ENCODE peak calls at places on chromosomes 5 and 9, in nine cellular contexts. F is activated CD4-positive, alpha-beta T cell treated with anti-CD3 and anti-CD28 coated beads, Interleukin-2, amount 50 U/mL, for 1 hour; Z is activated CD8-positive, alpha-beta memory T cell treated with anti-CD3 and anti-CD28 coated beads, Interleukin-2, amount 50 U/mL, for 4 hours; N is heart left ventricle; Y is lower lobe of right lung; S is A549; V is T-helper 1 cell; R is anterior cingulate cortex; X is AG04450. B is an unnamed sample.

GRCh38 chr5:94830520-94830919 is 212.1 kb downstream of the SLF1 start:
- DNase-seq in F (no peak), Z (no peak), N (no peak), Y (no peak), S (no peak), V (no peak), R (no peak), X (no peak), B (no peak)

GRCh38 chr9:23636199-23636598 is 189.8 kb downstream of the ELAVL2 start:
- DNase-seq in F (no peak), Z (no peak), N (no peak), Y (no peak), S (no peak), V (no peak), R (no peak), X (no peak), B (no peak)

GRCh38 chr5:31361234-31361633 is 167.7 kb downstream of the CDH6 start:
- DNase-seq in F (no peak), Z (no peak), N (no peak), Y (no peak), S (no peak), V (no peak), R (no peak), X (no peak), B (no peak)

GRCh38 chr9:116501871-116502270 is 185.2 kb upstream of the TRIM32 start:
- DNase-seq in F (no peak), Z (no peak), N (no peak), Y (no peak), S (peak; percentile 48), V (no peak), R (no peak), X (no peak), B (no peak)

GRCh38 chr9:110320651-110321050 is 17.0 kb downstream of the TXNDC8 start:
- DNase-seq in F (no peak), Z (no peak), N (no peak), Y (no peak), S (no peak), V (no peak), R (no peak), X (no peak), B (no peak)

GRCh38 chr9:125233678-125234077 is 7.5 kb downstream of the HSPA5 start:
- DNase-seq in F (no peak), Z (no peak), N (no peak), Y (no peak), S (peak; percentile 40), V (no peak), R (no peak), X (peak; percentile 96), B (no peak)

GRCh38 chr5:21802869-21803490 is 1050.2 kb downstream of the CDH12 start:
- DNase-seq in F (no peak), Z (no peak), N (no peak), Y (no peak), S (peak; percentile 3), V (no peak), R (no peak), X (no peak), B (peak; percentile 27)

GRCh38 chr9:32526042-32526706 is at the start of gene RIGI:
- DNase-seq in F (peak; percentile 76), Z (peak; percentile 80), N (peak; percentile 93), Y (peak; percentile 96), S (peak; percentile 64), V (peak; percentile 80), R (peak; percentile 82), X (peak; percentile 82), B (peak; percentile 96)

GRCh38 chr5:42531611-42532010 is 108.4 kb downstream of the GHR start:
- DNase-seq in F (no peak), Z (no peak), N (no peak), Y (no peak), S (no peak), V (no peak), R (no peak), X (no peak), B (no peak)

GRCh38 chr5:136036293-136036911 is 7.6 kb downstream of the TGFBI start:
- DNase-seq in F (no peak), Z (no peak), N (no peak), Y (no peak), S (no peak), V (no peak), R (no peak), X (no peak), B (peak; percentile 61)

GRCh38 chr9:115164511-115164974 is 46.6 kb upstream of the TNC start:
- DNase-seq in F (no peak), Z (no peak), N (no peak), Y (no peak), S (no peak), V (no peak), R (peak; percentile 48), X (no peak), B (no peak)

GRCh38 chr5:96220610-96221390 is 212.2 kb downstream of the PCSK1 start:
- DNase-seq in F (no peak), Z (no peak), N (no peak), Y (no peak), S (no peak), V (no peak), R (no peak), X (no peak), B (no peak)

GRCh38 chr5:168039485-168040005 is 251.9 kb upstream of the WWC1 start:
- DNase-seq in F (no peak), Z (no peak), N (no peak), Y (no peak), S (no peak), V (no peak), R (no peak), X (no peak), B (no peak)

GRCh38 chr9:6757988-6758417 is 230 bp downstream of the KDM4C start:
- DNase-seq in F (no peak), Z (no peak), N (no peak), Y (no peak), S (no peak), V (peak; percentile 98), R (no peak), X (no peak), B (no peak)

GRCh38 chr9:128084746-128085145 is 16.7 kb downstream of the SLC25A25 start:
- DNase-seq in F (no peak), Z (no peak), N (no peak), Y (no peak), S (no peak), V (no peak), R (no peak), X (no peak), B (no peak)

GRCh38 chr5:73312146-73312871 is 136.3 kb downstream of the FOXD1 start:
- DNase-seq in F (peak; percentile 7), Z (no peak), N (no peak), Y (no peak), S (no peak), V (no peak), R (no peak), X (peak; percentile 89), B (no peak)

GRCh38 chr5:135834639-135835529 is at the start of gene SLC25A48:
- DNase-seq in F (no peak), Z (no peak), N (no peak), Y (no peak), S (peak; percentile 87), V (no peak), R (peak; percentile 56), X (no peak), B (peak; percentile 11)

GRCh38 chr5:178189433-178189832 is 2.3 kb upstream of the GMCL2 start:
- DNase-seq in F (no peak), Z (no peak), N (no peak), Y (no peak), S (no peak), V (no peak), R (no peak), X (no peak), B (no peak)

GRCh38 chr9:38023661-38024035 is 45.4 kb downstream of the SHB start:
- DNase-seq in F (no peak), Z (no peak), N (no peak), Y (no peak), S (no peak), V (no peak), R (no peak), X (no peak), B (no peak)

GRCh38 chr5:123209163-123210013 is 120.3 kb downstream of the PRDM6 start:
- DNase-seq in F (no peak), Z (no peak), N (no peak), Y (no peak), S (peak; percentile 52), V (no peak), R (no peak), X (peak; percentile 79), B (no peak)

GRCh38 chr9:87859137-87859536 is 23.5 kb upstream of the SPATA31E1 start:
- DNase-seq in F (no peak), Z (no peak), N (no peak), Y (no peak), S (no peak), V (no peak), R (no peak), X (no peak), B (no peak)

GRCh38 chr9:90070056-90070455 is 465.2 kb downstream of the GADD45G start:
- DNase-seq in F (no peak), Z (no peak), N (no peak), Y (no peak), S (no peak), V (no peak), R (no peak), X (no peak), B (no peak)

GRCh38 chr5:10632110-10632903 is 68.4 kb downstream of the ANKRD33B start:
- DNase-seq in F (no peak), Z (no peak), N (no peak), Y (no peak), S (no peak), V (no peak), R (no peak), X (no peak), B (no peak)

GRCh38 chr9:98977246-98977681 is 33.6 kb downstream of the COL15A1 start:
- DNase-seq in F (no peak), Z (no peak), N (peak; percentile 83), Y (no peak), S (no peak), V (no peak), R (no peak), X (no peak), B (no peak)

GRCh38 chr5:56148453-56148971 is 84.6 kb downstream of the ANKRD55 start:
- DNase-seq in F (peak; percentile 49), Z (no peak), N (no peak), Y (no peak), S (no peak), V (peak; percentile 16), R (no peak), X (no peak), B (peak; percentile 64)

GRCh38 chr5:1423901-1424603 is 21.2 kb downstream of the SLC6A3 start:
- DNase-seq in F (no peak), Z (no peak), N (peak; percentile 43), Y (peak; percentile 28), S (no peak), V (no peak), R (no peak), X (no peak), B (no peak)

GRCh38 chr5:87582149-87582548 is 169.4 kb upstream of the CCNH start:
- DNase-seq in F (no peak), Z (no peak), N (no peak), Y (no peak), S (no peak), V (no peak), R (no peak), X (no peak), B (no peak)

GRCh38 chr9:122248448-122248865 is 16.2 kb downstream of the RBM18 start:
- DNase-seq in F (no peak), Z (no peak), N (no peak), Y (no peak), S (no peak), V (no peak), R (no peak), X (no peak), B (no peak)

GRCh38 chr9:105887679-105888078 is 193.3 kb downstream of the TMEM38B start:
- DNase-seq in F (no peak), Z (no peak), N (no peak), Y (no peak), S (no peak), V (no peak), R (no peak), X (no peak), B (no peak)

GRCh38 chr5:90399251-90399650 is 10.3 kb downstream of the CETN3 start:
- DNase-seq in F (no peak), Z (no peak), N (no peak), Y (no peak), S (no peak), V (no peak), R (no peak), X (no peak), B (no peak)

GRCh38 chr9:78294290-78295176 is 2.4 kb upstream of the PSAT1 start:
- DNase-seq in F (no peak), Z (no peak), N (no peak), Y (no peak), S (no peak), V (no peak), R (no peak), X (no peak), B (no peak)